ENCODE peak calls at places on chromosome 12, in seven cellular contexts. One of them, this sample, is unnamed.

GRCh38 chr12:14827043-14827442 is 13.1 kb upstream of the SMCO3 start:
- DNase-seq in tibial artery: no peak
- DNase-seq in fibroblast of mammary gland: peak; percentile 23
- DNase-seq in choroid plexus epithelial cell: no peak
- DNase-seq in endothelial cell of umbilical vein: no peak
- DNase-seq in AG09319: no peak
- DNase-seq in AG10803: no peak
- DNase-seq in this sample: peak; percentile 40

GRCh38 chr12:129870796-129871195 is 33.0 kb downstream of the TMEM132D start:
- DNase-seq in AG09319: no peak
- DNase-seq in choroid plexus epithelial cell: no peak
- DNase-seq in AG10803: no peak
- DNase-seq in endothelial cell of umbilical vein: no peak
- DNase-seq in fibroblast of mammary gland: no peak
- DNase-seq in tibial artery: no peak
- DNase-seq in this sample: no peak

GRCh38 chr12:11765817-11766794 is 116.6 kb downstream of the ETV6 start:
- DNase-seq in fibroblast of mammary gland: peak; percentile 68
- DNase-seq in tibial artery: no peak
- DNase-seq in choroid plexus epithelial cell: peak; percentile 69
- DNase-seq in AG10803: peak; percentile 89
- DNase-seq in endothelial cell of umbilical vein: peak; percentile 78
- DNase-seq in AG09319: no peak
- DNase-seq in this sample: no peak

GRCh38 chr12:120801146-120801545 is 75.5 kb downstream of the ACADS start:
- DNase-seq in choroid plexus epithelial cell: no peak
- DNase-seq in AG10803: no peak
- DNase-seq in tibial artery: no peak
- DNase-seq in fibroblast of mammary gland: no peak
- DNase-seq in AG09319: no peak
- DNase-seq in endothelial cell of umbilical vein: no peak
- DNase-seq in this sample: peak; percentile 52

GRCh38 chr12:119528241-119528640 is 65.3 kb upstream of the TMEM233 start:
- DNase-seq in endothelial cell of umbilical vein: no peak
- DNase-seq in fibroblast of mammary gland: peak; percentile 10
- DNase-seq in AG10803: no peak
- DNase-seq in choroid plexus epithelial cell: peak; percentile 27
- DNase-seq in tibial artery: no peak
- DNase-seq in AG09319: no peak
- DNase-seq in this sample: peak; percentile 26

GRCh38 chr12:62841841-62842240 is 93.1 kb downstream of the PPM1H start:
- DNase-seq in fibroblast of mammary gland: no peak
- DNase-seq in choroid plexus epithelial cell: peak; percentile 33
- DNase-seq in AG10803: no peak
- DNase-seq in tibial artery: peak; percentile 53
- DNase-seq in endothelial cell of umbilical vein: peak; percentile 69
- DNase-seq in AG09319: no peak
- DNase-seq in this sample: no peak

GRCh38 chr12:68899251-68899771 is 33.7 kb downstream of the CPM start:
- DNase-seq in fibroblast of mammary gland: peak; percentile 97
- DNase-seq in choroid plexus epithelial cell: peak; percentile 93
- DNase-seq in tibial artery: peak; percentile 62
- DNase-seq in endothelial cell of umbilical vein: no peak
- DNase-seq in AG10803: peak; percentile 98
- DNase-seq in AG09319: peak; percentile 73
- DNase-seq in this sample: peak; percentile 71

GRCh38 chr12:120199595-120200306 is 1.2 kb downstream of the RPLP0 start:
- DNase-seq in AG10803: peak; percentile 94
- DNase-seq in choroid plexus epithelial cell: peak; percentile 96
- DNase-seq in fibroblast of mammary gland: peak; percentile 97
- DNase-seq in AG09319: peak; percentile 91
- DNase-seq in tibial artery: peak; percentile 74
- DNase-seq in endothelial cell of umbilical vein: peak; percentile 68
- DNase-seq in this sample: peak; percentile 73

GRCh38 chr12:83573676-83574075 is 887.0 kb downstream of the TMTC2 start:
- DNase-seq in tibial artery: peak; percentile 32
- DNase-seq in endothelial cell of umbilical vein: no peak
- DNase-seq in choroid plexus epithelial cell: peak; percentile 64
- DNase-seq in fibroblast of mammary gland: peak; percentile 75
- DNase-seq in AG09319: peak; percentile 1
- DNase-seq in AG10803: peak; percentile 16
- DNase-seq in this sample: peak; percentile 94

GRCh38 chr12:89472508-89472907 is 52.1 kb downstream of the GALNT4 start:
- DNase-seq in AG09319: no peak
- DNase-seq in tibial artery: no peak
- DNase-seq in endothelial cell of umbilical vein: no peak
- DNase-seq in fibroblast of mammary gland: peak; percentile 76
- DNase-seq in AG10803: peak; percentile 77
- DNase-seq in choroid plexus epithelial cell: peak; percentile 29
- DNase-seq in this sample: peak; percentile 58

GRCh38 chr12:62621239-62621638 is 154.6 kb downstream of the MON2 start:
- DNase-seq in tibial artery: no peak
- DNase-seq in endothelial cell of umbilical vein: no peak
- DNase-seq in fibroblast of mammary gland: no peak
- DNase-seq in choroid plexus epithelial cell: no peak
- DNase-seq in AG10803: no peak
- DNase-seq in AG09319: no peak
- DNase-seq in this sample: peak; percentile 21

GRCh38 chr12:107429006-107429698 is 256.4 kb upstream of the PWP1 start:
- DNase-seq in tibial artery: no peak
- DNase-seq in fibroblast of mammary gland: no peak
- DNase-seq in endothelial cell of umbilical vein: no peak
- DNase-seq in AG10803: no peak
- DNase-seq in AG09319: no peak
- DNase-seq in choroid plexus epithelial cell: no peak
- DNase-seq in this sample: peak; percentile 90

GRCh38 chr12:117010693-117011451 is 88.3 kb downstream of the TESC start:
- DNase-seq in AG09319: no peak
- DNase-seq in choroid plexus epithelial cell: peak; percentile 28
- DNase-seq in endothelial cell of umbilical vein: no peak
- DNase-seq in tibial artery: no peak
- DNase-seq in fibroblast of mammary gland: peak; percentile 70
- DNase-seq in AG10803: no peak
- DNase-seq in this sample: no peak

GRCh38 chr12:40566246-40566645 is 126.0 kb upstream of the CNTN1 start:
- DNase-seq in endothelial cell of umbilical vein: no peak
- DNase-seq in AG10803: no peak
- DNase-seq in AG09319: no peak
- DNase-seq in tibial artery: no peak
- DNase-seq in fibroblast of mammary gland: no peak
- DNase-seq in choroid plexus epithelial cell: no peak
- DNase-seq in this sample: no peak

GRCh38 chr12:108622425-108622824 is 11.3 kb downstream of the SELPLG start:
- DNase-seq in tibial artery: peak; percentile 21
- DNase-seq in AG09319: no peak
- DNase-seq in endothelial cell of umbilical vein: peak; percentile 76
- DNase-seq in AG10803: peak; percentile 61
- DNase-seq in choroid plexus epithelial cell: peak; percentile 61
- DNase-seq in fibroblast of mammary gland: no peak
- DNase-seq in this sample: peak; percentile 28

GRCh38 chr12:64610092-64610659 is at the start of gene RASSF3:
- DNase-seq in endothelial cell of umbilical vein: peak; percentile 79
- DNase-seq in fibroblast of mammary gland: peak; percentile 49
- DNase-seq in choroid plexus epithelial cell: peak; percentile 72
- DNase-seq in AG10803: peak; percentile 38
- DNase-seq in tibial artery: peak; percentile 44
- DNase-seq in AG09319: no peak
- DNase-seq in this sample: peak; percentile 65

GRCh38 chr12:47718531-47718930 is 6.8 kb downstream of the ENDOU start:
- DNase-seq in AG09319: no peak
- DNase-seq in endothelial cell of umbilical vein: no peak
- DNase-seq in fibroblast of mammary gland: no peak
- DNase-seq in AG10803: no peak
- DNase-seq in choroid plexus epithelial cell: no peak
- DNase-seq in tibial artery: no peak
- DNase-seq in this sample: no peak

GRCh38 chr12:57770734-57771133 is 1.2 kb downstream of the METTL1 start:
- DNase-seq in tibial artery: no peak
- DNase-seq in fibroblast of mammary gland: no peak
- DNase-seq in AG10803: no peak
- DNase-seq in endothelial cell of umbilical vein: no peak
- DNase-seq in choroid plexus epithelial cell: no peak
- DNase-seq in AG09319: no peak
- DNase-seq in this sample: no peak

GRCh38 chr12:101670007-101670671 is 27.3 kb upstream of the CHPT1 start:
- DNase-seq in AG10803: peak; percentile 60
- DNase-seq in choroid plexus epithelial cell: peak; percentile 85
- DNase-seq in fibroblast of mammary gland: peak; percentile 66
- DNase-seq in endothelial cell of umbilical vein: peak; percentile 47
- DNase-seq in tibial artery: peak; percentile 41
- DNase-seq in AG09319: peak; percentile 4
- DNase-seq in this sample: peak; percentile 36

GRCh38 chr12:5872745-5873144 is 72.3 kb downstream of the ANO2 start:
- DNase-seq in tibial artery: no peak
- DNase-seq in AG09319: no peak
- DNase-seq in fibroblast of mammary gland: no peak
- DNase-seq in choroid plexus epithelial cell: peak; percentile 1
- DNase-seq in AG10803: peak; percentile 35
- DNase-seq in endothelial cell of umbilical vein: no peak
- DNase-seq in this sample: no peak
- TF ChIP-seq CTCF in tibial artery: no peak
- TF ChIP-seq CTCF in AG09319: peak; percentile 28
- TF ChIP-seq CTCF in fibroblast of mammary gland: no peak
- TF ChIP-seq CTCF in choroid plexus epithelial cell: no peak
- TF ChIP-seq CTCF in AG10803: peak; percentile 70
- TF ChIP-seq CTCF in endothelial cell of umbilical vein: no peak
- TF ChIP-seq CTCF in this sample: peak; percentile 4

GRCh38 chr12:125186471-125187147 is 121.4 kb downstream of the AACS start:
- DNase-seq in AG10803: no peak
- DNase-seq in tibial artery: no peak
- DNase-seq in endothelial cell of umbilical vein: no peak
- DNase-seq in AG09319: no peak
- DNase-seq in choroid plexus epithelial cell: peak; percentile 32
- DNase-seq in fibroblast of mammary gland: no peak
- DNase-seq in this sample: peak; percentile 5

GRCh38 chr12:125187148-125187733 is 122.0 kb downstream of the AACS start:
- DNase-seq in fibroblast of mammary gland: no peak
- DNase-seq in choroid plexus epithelial cell: no peak
- DNase-seq in AG09319: no peak
- DNase-seq in endothelial cell of umbilical vein: no peak
- DNase-seq in AG10803: no peak
- DNase-seq in tibial artery: no peak
- DNase-seq in this sample: peak; percentile 9

GRCh38 chr12:125185740-125186470 is 120.7 kb downstream of the AACS start:
- DNase-seq in choroid plexus epithelial cell: peak; percentile 56
- DNase-seq in fibroblast of mammary gland: peak; percentile 52
- DNase-seq in AG10803: peak; percentile 63
- DNase-seq in endothelial cell of umbilical vein: peak; percentile 53
- DNase-seq in tibial artery: peak; percentile 32
- DNase-seq in AG09319: peak; percentile 39
- DNase-seq in this sample: peak; percentile 78

GRCh38 chr12:125188912-125189881 is 124.0 kb downstream of the AACS start:
- DNase-seq in choroid plexus epithelial cell: no peak
- DNase-seq in AG09319: no peak
- DNase-seq in tibial artery: no peak
- DNase-seq in AG10803: no peak
- DNase-seq in fibroblast of mammary gland: no peak
- DNase-seq in endothelial cell of umbilical vein: no peak
- DNase-seq in this sample: no peak

GRCh38 chr12:125187780-125188741 is 122.8 kb downstream of the AACS start:
- DNase-seq in endothelial cell of umbilical vein: no peak
- DNase-seq in choroid plexus epithelial cell: peak; percentile 10
- DNase-seq in AG09319: no peak
- DNase-seq in fibroblast of mammary gland: no peak
- DNase-seq in tibial artery: no peak
- DNase-seq in AG10803: no peak
- DNase-seq in this sample: no peak
- TF ChIP-seq CTCF in endothelial cell of umbilical vein: no peak
- TF ChIP-seq CTCF in choroid plexus epithelial cell: no peak
- TF ChIP-seq CTCF in AG09319: no peak
- TF ChIP-seq CTCF in fibroblast of mammary gland: no peak
- TF ChIP-seq CTCF in tibial artery: no peak
- TF ChIP-seq CTCF in AG10803: no peak
- TF ChIP-seq CTCF in this sample: no peak

GRCh38 chr12:1204581-1205121 is 213.6 kb downstream of the ERC1 start:
- DNase-seq in AG10803: no peak
- DNase-seq in AG09319: no peak
- DNase-seq in fibroblast of mammary gland: peak; percentile 24
- DNase-seq in endothelial cell of umbilical vein: peak; percentile 74
- DNase-seq in tibial artery: no peak
- DNase-seq in choroid plexus epithelial cell: peak; percentile 56
- DNase-seq in this sample: no peak

GRCh38 chr12:1206118-1206734 is 215.2 kb downstream of the ERC1 start:
- DNase-seq in fibroblast of mammary gland: no peak
- DNase-seq in endothelial cell of umbilical vein: peak; percentile 39
- DNase-seq in choroid plexus epithelial cell: no peak
- DNase-seq in tibial artery: no peak
- DNase-seq in AG10803: no peak
- DNase-seq in AG09319: no peak
- DNase-seq in this sample: no peak

GRCh38 chr12:1203735-1204019 is 212.7 kb downstream of the ERC1 start:
- DNase-seq in choroid plexus epithelial cell: peak; percentile 34
- DNase-seq in AG09319: no peak
- DNase-seq in AG10803: peak; percentile 48
- DNase-seq in endothelial cell of umbilical vein: peak; percentile 33
- DNase-seq in tibial artery: no peak
- DNase-seq in fibroblast of mammary gland: no peak
- DNase-seq in this sample: no peak

GRCh38 chr12:1207276-1207675 is 216.3 kb downstream of the ERC1 start:
- DNase-seq in fibroblast of mammary gland: no peak
- DNase-seq in tibial artery: no peak
- DNase-seq in AG10803: no peak
- DNase-seq in choroid plexus epithelial cell: no peak
- DNase-seq in endothelial cell of umbilical vein: no peak
- DNase-seq in AG09319: no peak
- DNase-seq in this sample: no peak

GRCh38 chr12:1205512-1206060 is 214.6 kb downstream of the ERC1 start:
- DNase-seq in choroid plexus epithelial cell: peak; percentile 29
- DNase-seq in fibroblast of mammary gland: peak; percentile 35
- DNase-seq in AG10803: peak; percentile 29
- DNase-seq in AG09319: no peak
- DNase-seq in tibial artery: no peak
- DNase-seq in endothelial cell of umbilical vein: peak; percentile 36
- DNase-seq in this sample: no peak
- TF ChIP-seq CTCF in choroid plexus epithelial cell: no peak
- TF ChIP-seq CTCF in fibroblast of mammary gland: no peak
- TF ChIP-seq CTCF in AG10803: no peak
- TF ChIP-seq CTCF in AG09319: no peak
- TF ChIP-seq CTCF in tibial artery: no peak
- TF ChIP-seq CTCF in endothelial cell of umbilical vein: no peak
- TF ChIP-seq CTCF in this sample: no peak

DNA sequence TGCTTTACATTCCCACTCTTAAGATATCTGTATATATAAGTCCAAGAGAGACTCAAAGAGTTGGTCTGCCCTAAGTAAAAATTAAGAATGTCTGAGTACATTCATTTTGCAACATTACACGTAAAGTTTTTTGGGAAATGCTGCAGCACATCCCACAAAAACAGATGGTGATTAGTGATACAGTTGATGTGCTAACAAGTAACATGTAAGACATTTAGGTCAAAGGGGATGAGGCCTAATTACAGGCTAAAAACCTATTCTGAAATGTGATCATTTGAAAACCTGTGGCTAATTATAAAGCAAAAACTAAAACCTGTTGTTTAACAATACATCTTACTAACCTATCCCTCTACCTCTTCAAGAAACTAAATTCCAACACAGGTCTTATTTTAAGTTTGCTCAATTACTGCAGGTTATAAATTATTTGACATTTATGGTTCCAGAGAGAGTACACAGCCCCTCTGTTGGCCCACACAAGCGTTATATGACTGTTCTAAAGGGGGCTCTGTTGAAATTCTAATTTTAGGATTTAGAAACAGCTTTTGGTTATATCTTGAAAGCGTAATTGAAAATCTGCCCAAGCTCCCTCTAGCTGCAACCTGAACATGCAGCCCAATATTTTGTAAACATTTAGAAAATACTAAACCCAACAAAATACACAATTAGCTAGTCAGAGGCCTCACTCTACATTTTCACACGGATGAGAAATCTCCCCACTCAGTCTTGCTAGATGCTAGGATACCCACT is 42.9 kb downstream of the BRAP start:
- DNase-seq in choroid plexus epithelial cell: no peak
- DNase-seq in endothelial cell of umbilical vein: no peak
- DNase-seq in tibial artery: no peak
- DNase-seq in AG09319: no peak
- DNase-seq in AG10803: peak; percentile 15
- DNase-seq in fibroblast of mammary gland: peak; percentile 35
- DNase-seq in this sample: no peak
- TF ChIP-seq CTCF in choroid plexus epithelial cell: peak; percentile 57
- TF ChIP-seq CTCF in endothelial cell of umbilical vein: no peak
- TF ChIP-seq CTCF in tibial artery: no peak
- TF ChIP-seq CTCF in AG09319: peak; percentile 35
- TF ChIP-seq CTCF in AG10803: no peak
- TF ChIP-seq CTCF in fibroblast of mammary gland: peak; percentile 30
- TF ChIP-seq CTCF in this sample: no peak